ENCODE peak calls at places on chromosomes 3 and 15, in four cellular contexts. Y is GM23338, V is HCT116, N is GM23248. F is an unnamed sample.
A peak's percentile ranks its signal among the peaks of the same experiment; 100 is the strongest.

GRCh38 chr3:53750253-53751210 is 95.7 kb downstream of the CHDH start:
- DNase-seq in Y (no peak), V (no peak), N (no peak), F (no peak)

GRCh38 chr3:14329116-14329830 is 73.1 kb upstream of the SLC6A6 start:
- DNase-seq in Y (peak; percentile 88), V (no peak), N (peak; percentile 39), F (peak; percentile 62)

GRCh38 chr3:61053781-61054496 is 197.3 kb downstream of the FHIT start:
- DNase-seq in Y (no peak), V (no peak), N (no peak), F (no peak)

GRCh38 chr3:167305340-167305739 is 74.8 kb downstream of the ZBBX start:
- DNase-seq in Y (no peak), V (no peak), N (no peak), F (peak; percentile 47)

GRCh38 chr3:146517684-146518435 is 26.5 kb downstream of the PLSCR1 start:
- DNase-seq in Y (no peak), V (no peak), N (no peak), F (no peak)

GRCh38 chr15:63405683-63406456 is 24.2 kb upstream of the CA12 start:
- DNase-seq in Y (no peak), V (no peak), N (no peak), F (no peak)

GRCh38 chr15:69679623-69680228 is 227.1 kb downstream of the RPLP1 start:
- DNase-seq in Y (no peak), V (no peak), N (no peak), F (no peak)

GRCh38 chr3:149736180-149737100 is 15.8 kb downstream of the COMMD2 start:
- DNase-seq in Y (no peak), V (peak; percentile 40), N (peak; percentile 47), F (peak; percentile 74)

GRCh38 chr3:94004301-94004910 is 24.0 kb downstream of the STX19 start:
- DNase-seq in Y (peak; percentile 61), V (peak; percentile 37), N (peak; percentile 83), F (peak; percentile 70)

GRCh38 chr15:99153026-99153535 is 48.2 kb downstream of the SYNM start:
- DNase-seq in Y (no peak), V (no peak), N (no peak), F (no peak)

GRCh38 chr15:36811903-36812302 is 232.5 kb downstream of the CDIN1 start:
- DNase-seq in Y (no peak), V (no peak), N (no peak), F (no peak)

GRCh38 chr15:36818260-36818659 is 238.8 kb downstream of the CDIN1 start:
- DNase-seq in Y (no peak), V (no peak), N (no peak), F (no peak)

GRCh38 chr15:36814085-36814484 is 234.7 kb downstream of the CDIN1 start:
- DNase-seq in Y (no peak), V (no peak), N (no peak), F (no peak)

GRCh38 chr15:36814708-36815107 is 235.3 kb downstream of the CDIN1 start:
- DNase-seq in Y (no peak), V (no peak), N (peak; percentile 25), F (no peak)

DNA sequence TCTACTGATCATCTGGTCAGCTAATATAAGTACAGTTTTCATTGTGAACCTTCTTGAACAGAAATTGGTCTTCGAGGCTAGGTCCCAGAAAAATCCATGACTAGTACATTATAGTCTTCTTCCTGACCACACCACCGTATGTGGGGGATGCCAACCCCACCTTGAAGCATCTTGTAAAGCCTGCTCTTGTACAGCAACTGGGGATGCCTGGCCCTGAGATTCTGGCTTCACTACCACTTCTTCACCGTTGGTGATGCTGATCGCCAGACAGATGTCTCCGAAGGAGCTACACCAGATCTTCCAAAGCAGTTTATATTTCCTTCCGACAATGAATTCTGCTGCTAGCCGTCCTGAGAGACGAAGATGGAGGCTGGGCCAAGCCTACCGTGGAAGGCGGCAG is 238.3 kb downstream of the CDIN1 start:
- DNase-seq in Y (no peak), V (no peak), N (no peak), F (no peak)
- H2AFZ ChIP-seq in Y (no peak overlapping the region), V (no peak overlapping the region), N (no peak overlapping the region), F (no peak overlapping the region)

GRCh38 chr15:88256261-88257230 is at the start of gene NTRK3:
- DNase-seq in Y (peak; percentile 78), V (no peak), N (peak; percentile 44), F (no peak)
- TF ChIP-seq EZH2 in Y (peak; percentile 57), V (no peak), N (peak; percentile 97), F (no peak)

GRCh38 chr3:59056706-59057105 is 6.9 kb upstream of the CFAP20DC start:
- DNase-seq in Y (no peak), V (no peak), N (peak; percentile 39), F (peak; percentile 38)
- TF ChIP-seq EZH2phosphoT487 in Y (no peak), V (no peak), N (no peak), F (no peak)

GRCh38 chr3:17798000-17798399 is 55.6 kb upstream of the TBC1D5 start:
- DNase-seq in Y (peak; percentile 65), V (no peak), N (no peak), F (no peak)
- H2AFZ ChIP-seq in Y (no peak overlapping the region), V (no peak overlapping the region), N (no peak overlapping the region), F (no peak overlapping the region)

GRCh38 chr3:23945653-23945902 is 492 bp downstream of the NR1D2 start:
- DNase-seq in Y (no peak), V (no peak), N (no peak), F (no peak)

GRCh38 chr3:23945903-23946751 is 1.0 kb downstream of the NR1D2 start:
- DNase-seq in Y (peak; percentile 97), V (peak; percentile 82), N (peak; percentile 98), F (peak; percentile 97)

GRCh38 chr3:23942546-23942945 is 2.5 kb upstream of the NR1D2 start:
- DNase-seq in Y (no peak), V (no peak), N (no peak), F (no peak)

GRCh38 chr3:23944861-23945652 is at the start of gene NR1D2:
- DNase-seq in Y (peak; percentile 88), V (peak; percentile 44), N (peak; percentile 95), F (peak; percentile 82)

DNA sequence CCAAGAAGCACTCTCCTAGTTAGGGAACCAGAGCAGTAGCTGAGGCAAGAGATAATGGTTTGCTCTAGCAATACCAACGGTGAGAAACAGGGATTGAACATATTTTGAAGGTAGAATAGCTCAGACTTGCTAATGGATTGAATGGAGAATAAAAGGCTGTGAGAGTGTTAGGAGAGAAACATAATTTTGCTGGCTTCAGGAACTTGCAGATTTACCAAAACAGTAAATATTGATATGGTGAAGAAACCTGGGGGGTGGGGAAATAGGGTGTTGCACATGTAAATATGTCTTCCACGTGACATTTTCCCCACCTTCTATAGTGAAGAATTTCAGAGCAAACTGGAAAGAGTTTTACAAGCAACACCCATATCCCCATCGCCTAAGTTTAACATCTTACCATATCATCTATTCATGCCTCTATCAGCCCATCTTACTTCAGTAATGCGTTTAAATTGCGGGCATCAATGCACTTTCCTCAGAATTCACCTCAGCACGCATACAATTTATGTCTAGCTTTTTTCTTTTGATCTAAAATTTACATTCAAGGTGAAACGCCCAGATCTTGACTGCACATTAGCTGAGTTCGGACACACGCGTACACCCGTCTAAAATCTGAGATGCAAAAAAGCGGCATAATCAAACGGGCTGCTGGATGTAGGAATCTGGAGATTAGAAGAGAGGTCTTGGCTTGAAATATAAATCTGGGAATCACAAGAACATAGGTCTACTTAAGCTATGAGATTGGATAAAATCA is 902 bp upstream of the NR1D2 start:
- DNase-seq in Y (no peak), V (no peak), N (no peak), F (no peak)
- TF ChIP-seq EZH2 in Y (no peak), V (no peak), N (no peak), F (no peak)

DNA sequence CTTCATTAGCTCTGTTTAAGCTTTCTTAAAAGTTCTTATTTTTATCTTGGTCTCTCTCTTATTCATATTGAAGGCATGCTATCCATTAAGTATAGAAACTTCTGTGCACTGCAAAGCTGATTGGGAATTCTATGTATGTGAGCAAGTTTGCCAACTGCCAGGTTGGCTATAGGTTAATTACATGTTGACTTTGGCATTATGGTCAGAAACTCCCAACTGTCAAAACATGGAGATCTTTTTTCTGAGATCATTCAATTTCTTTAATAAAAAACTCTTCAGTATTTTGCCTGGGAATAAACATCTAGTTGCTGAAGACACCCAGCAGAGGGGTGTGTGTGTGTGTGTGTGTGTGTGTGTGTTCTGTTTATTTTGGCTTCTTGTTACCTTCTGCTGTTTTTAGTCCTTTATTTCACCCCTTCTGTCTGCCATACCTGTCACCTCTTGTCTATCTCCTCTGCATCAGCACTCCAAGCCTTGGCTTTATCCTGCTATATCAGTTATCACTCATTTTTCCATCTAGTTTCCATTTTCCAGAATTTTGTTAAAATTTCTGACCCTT is 1.3 kb upstream of the ARL14 start:
- DNase-seq in Y (no peak), V (no peak), N (no peak), F (peak; percentile 64)
- TF ChIP-seq EZH2phosphoT487 in Y (no peak), V (no peak), N (no peak), F (no peak)

GRCh38 chr15:97961067-97961954 is 808 bp downstream of the ARRDC4 start:
- DNase-seq in Y (peak; percentile 62), V (peak; percentile 1), N (peak; percentile 56), F (peak; percentile 40)

GRCh38 chr15:97962263-97962662 is 1.8 kb downstream of the ARRDC4 start:
- DNase-seq in Y (no peak), V (no peak), N (peak; percentile 17), F (no peak)

GRCh38 chr15:97963779-97964178 is 3.3 kb downstream of the ARRDC4 start:
- DNase-seq in Y (no peak), V (no peak), N (no peak), F (no peak)

GRCh38 chr15:97959738-97960363 is 652 bp upstream of the ARRDC4 start:
- DNase-seq in Y (no peak), V (peak; percentile 15), N (no peak), F (no peak)

GRCh38 chr15:97960364-97961066 is at the start of gene ARRDC4:
- DNase-seq in Y (peak; percentile 99), V (peak; percentile 99), N (peak; percentile 100), F (peak; percentile 97)
- H2AFZ ChIP-seq in Y (peak within 1 kb of the TSS; percentile 96), V (peak within 1 kb of the TSS; percentile 67), N (peak within 1 kb of the TSS; percentile 88), F (peak within 1 kb of the TSS; percentile 79)

DNA sequence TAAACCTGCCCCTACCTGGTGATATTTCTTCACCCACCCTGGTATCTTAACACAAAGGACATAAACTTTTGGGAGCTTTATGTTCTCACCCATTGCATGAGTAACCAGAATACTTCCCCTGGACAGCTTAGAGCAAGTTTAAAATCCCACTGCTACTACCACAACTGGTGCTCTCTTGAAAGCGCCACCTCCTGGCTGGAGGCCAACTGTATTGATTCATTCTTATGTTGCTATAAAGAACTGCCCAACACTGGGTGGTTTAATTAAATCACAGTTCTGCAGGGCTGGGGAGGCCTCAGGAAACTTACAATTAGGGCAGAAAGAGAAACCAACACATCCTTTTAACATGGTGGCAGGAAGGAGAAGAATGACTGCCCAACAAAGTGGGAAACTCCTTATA is 592.4 kb downstream of the EPHA3 start:
- DNase-seq in Y (peak; percentile 1), V (no peak), N (no peak), F (no peak)
- TF ChIP-seq EZH2 in Y (no peak), V (no peak), N (no peak), F (no peak)

GRCh38 chr3:47193871-47194859 is 30.3 kb upstream of the SETD2 start:
- DNase-seq in Y (no peak), V (no peak), N (peak; percentile 41), F (no peak)
- TF ChIP-seq EZH2phosphoT487 in Y (no peak), V (no peak), N (no peak), F (no peak)

GRCh38 chr3:59115355-59116136 is 65.7 kb upstream of the CFAP20DC start:
- DNase-seq in Y (no peak), V (no peak), N (peak; percentile 69), F (peak; percentile 41)
- H2AFZ ChIP-seq in Y (peak overlapping the region; percentile 90), V (no peak overlapping the region), N (peak overlapping the region; percentile 89), F (peak overlapping the region; percentile 27)

F was measured in PC-3.